ENCODE peak calls at places on chromosome 4, in six cellular contexts. M is H9, H is IMR-90, S is neuronal stem cell, J is mesenchymal stem cell, Y is H1. X is an unnamed sample.
A peak's percentile ranks its signal among the peaks of the same experiment; 100 is the strongest.

GRCh38 chr4:108586778-108587177 is 33.6 kb upstream of the RPL34 start:
- DNase-seq in J (no peak), Y (no peak), H (no peak), S (no peak), M (no peak), X (no peak)

GRCh38 chr4:10035130-10035529 is 13.8 kb upstream of the SLC2A9 start:
- DNase-seq in Y (no peak), M (no peak), S (no peak), J (no peak), H (no peak), X (no peak)

GRCh38 chr4:38989487-38989886 is 42.7 kb downstream of the TMEM156 start:
- DNase-seq in Y (no peak), M (no peak), S (no peak), J (no peak), H (peak; percentile 65), X (no peak)

GRCh38 chr4:108337923-108338322 is 169.2 kb upstream of the LEF1 start:
- DNase-seq in J (peak; percentile 76), H (peak; percentile 10), S (no peak), M (no peak), Y (no peak), X (no peak)

GRCh38 chr4:169089004-169089403 is 78.9 kb upstream of the CBR4 start:
- DNase-seq in J (no peak), M (no peak), H (no peak), Y (no peak), S (no peak), X (no peak)

GRCh38 chr4:15478724-15479088 is 9.0 kb downstream of the CC2D2A start:
- DNase-seq in S (no peak), J (no peak), M (peak; percentile 33), Y (no peak), H (no peak), X (no peak)

GRCh38 chr4:119666653-119667091 is 38.1 kb upstream of the PDE5A start:
- DNase-seq in H (peak; percentile 66), J (peak; percentile 75), M (no peak), Y (no peak), S (peak; percentile 8), X (no peak)

GRCh38 chr4:56909083-56909981 is 1.6 kb downstream of the REST start:
- DNase-seq in Y (peak; percentile 66), M (peak; percentile 46), H (peak; percentile 52), S (peak; percentile 58), J (peak; percentile 70), X (peak; percentile 52)

GRCh38 chr4:21554510-21554909 is 394.1 kb downstream of the KCNIP4 start:
- DNase-seq in S (no peak), M (no peak), H (no peak), J (no peak), Y (no peak), X (no peak)

GRCh38 chr4:80486603-80487002 is 151.1 kb downstream of the CFAP299 start:
- DNase-seq in M (no peak), J (no peak), S (peak; percentile 18), Y (no peak), H (no peak), X (no peak)

GRCh38 chr4:74320559-74321118 is 12.4 kb downstream of the EPGN start:
- DNase-seq in S (peak; percentile 14), H (peak; percentile 55), J (peak; percentile 70), Y (peak; percentile 64), M (peak; percentile 66), X (peak; percentile 66)

GRCh38 chr4:99536148-99536728 is 25.4 kb downstream of the C4orf17 start:
- DNase-seq in M (no peak), S (no peak), Y (no peak), J (no peak), H (no peak), X (no peak)

GRCh38 chr4:169438057-169438480 is 167.3 kb upstream of the SH3RF1 start:
- DNase-seq in Y (no peak), H (no peak), J (no peak), S (no peak), M (no peak), X (no peak)

GRCh38 chr4:175308236-175308635 is 390.1 kb downstream of the ADAM29 start:
- DNase-seq in S (no peak), H (peak; percentile 58), M (no peak), Y (no peak), J (peak; percentile 13), X (no peak)

DNA sequence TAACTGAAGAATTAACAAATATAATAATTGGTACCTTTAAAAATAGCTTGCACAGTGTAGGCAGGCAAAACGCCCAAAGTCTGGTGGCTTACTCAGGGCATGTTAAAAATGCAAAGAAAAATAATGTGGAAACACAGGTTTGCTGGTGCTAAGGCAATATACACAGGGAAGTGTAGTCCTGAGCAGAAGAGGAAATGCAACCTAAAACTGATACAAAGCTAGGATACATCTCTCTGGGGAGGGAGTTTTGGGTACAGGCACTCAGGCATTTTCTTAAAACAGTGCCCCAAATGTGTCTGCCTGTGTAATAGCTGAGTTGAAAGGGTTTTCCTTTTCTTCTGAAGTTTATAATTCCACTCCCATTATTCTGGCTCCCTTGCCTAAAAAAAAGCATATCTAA is 47.4 kb downstream of the TMPRSS11E start:
- DNase-seq in J (no peak), H (no peak), M (no peak), S (no peak), Y (no peak), X (peak; percentile 22)
- H4K8ac ChIP-seq in J (no peak overlapping the region), H (no peak overlapping the region), M (no peak overlapping the region), S (no peak overlapping the region), Y (no peak overlapping the region), X (no peak overlapping the region)

GRCh38 chr4:86660407-86660806 is 66.3 kb downstream of the PTPN13 start:
- DNase-seq in M (no peak), Y (no peak), S (no peak), H (no peak), J (no peak), X (no peak)
- H3K9me3 ChIP-seq in M (no peaks in the 10 kb centered on the region), Y (peaks cover 12% of the 10 kb centered on the region), S (peaks cover 15% of the 10 kb centered on the region), H (no peaks in the 10 kb centered on the region), J (no peaks in the 10 kb centered on the region), X (no peaks in the 10 kb centered on the region)

GRCh38 chr4:139884438-139884837 is 218.8 kb downstream of the MGST2 start:
- DNase-seq in S (no peak), M (no peak), J (no peak), H (no peak), Y (no peak), X (no peak)
- H4K8ac ChIP-seq in S (no peak overlapping the region), M (no peak overlapping the region), J (no peak overlapping the region), H (no peak overlapping the region), Y (no peak overlapping the region), X (no peak overlapping the region)

GRCh38 chr4:43066415-43066814 is 173.9 kb downstream of the GRXCR1 start:
- DNase-seq in Y (no peak), H (no peak), S (no peak), J (no peak), M (no peak), X (no peak)

DNA sequence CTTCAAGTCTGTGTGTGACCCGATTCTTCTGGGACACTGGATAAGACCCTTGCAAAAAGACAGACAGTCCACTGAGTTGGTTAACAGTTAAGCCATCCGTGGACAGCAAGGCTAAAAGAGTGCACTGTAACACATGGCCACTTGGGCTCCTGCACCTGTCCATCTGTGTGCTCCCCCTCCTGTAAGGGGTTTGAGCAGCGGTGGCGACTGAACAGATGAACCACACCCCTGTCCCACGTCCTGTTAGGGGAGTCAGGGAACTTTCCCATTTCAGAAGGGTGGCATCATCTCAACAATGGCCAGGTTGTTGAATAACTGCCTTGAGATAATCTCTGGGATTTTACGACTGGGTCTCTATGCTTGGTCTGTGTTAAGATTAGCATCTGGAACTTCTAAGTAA is 178.6 kb downstream of the GRXCR1 start:
- DNase-seq in M (no peak), S (no peak), H (no peak), J (no peak), Y (no peak), X (no peak)
- H3K9me3 ChIP-seq in M (no peaks in the 10 kb centered on the region), S (no peaks in the 10 kb centered on the region), H (peaks cover 2% of the 10 kb centered on the region), J (peaks cover 7% of the 10 kb centered on the region), Y (peaks cover 9% of the 10 kb centered on the region), X (peaks cover 2% of the 10 kb centered on the region)

GRCh38 chr4:159045321-159045720 is 57.6 kb upstream of the RAPGEF2 start:
- DNase-seq in J (no peak), Y (no peak), M (no peak), S (no peak), H (no peak), X (no peak)

GRCh38 chr4:159042097-159042605 is 60.7 kb upstream of the RAPGEF2 start:
- DNase-seq in H (no peak), M (no peak), S (no peak), J (no peak), Y (no peak), X (no peak)

GRCh38 chr4:159043861-159044260 is 59.0 kb upstream of the RAPGEF2 start:
- DNase-seq in H (no peak), S (no peak), M (no peak), Y (no peak), J (no peak), X (no peak)

GRCh38 chr4:159046683-159047082 is 56.2 kb upstream of the RAPGEF2 start:
- DNase-seq in M (no peak), J (peak; percentile 6), S (no peak), Y (no peak), H (no peak), X (no peak)

GRCh38 chr4:159041058-159042034 is 61.5 kb upstream of the RAPGEF2 start:
- DNase-seq in J (no peak), H (no peak), Y (no peak), S (no peak), M (no peak), X (no peak)
- H4K8ac ChIP-seq in J (no peak overlapping the region), H (no peak overlapping the region), Y (no peak overlapping the region), S (no peak overlapping the region), M (no peak overlapping the region), X (no peak overlapping the region)